ENCODE peak calls at places on chromosomes 16 and 17, in four cellular contexts. I, N, P and W are unnamed samples.

GRCh38 chr17:9880582-9880999 is 24.5 kb downstream of the RCVRN start:
- DNase-seq in I (no peak), P (no peak), N (no peak), W (no peak)

GRCh38 chr16:22933173-22933572 is 119.2 kb downstream of the HS3ST2 start:
- DNase-seq in P (no peak), N (no peak), I (no peak), W (no peak)

GRCh38 chr17:48241131-48241591 is 133.6 kb downstream of the SNX11 start:
- DNase-seq in P (no peak), N (peak; percentile 59), I (peak; percentile 14), W (peak; percentile 8)

GRCh38 chr17:39738568-39738901 is 797 bp downstream of the GRB7 start:
- DNase-seq in P (peak; percentile 19), N (no peak), I (peak; percentile 70), W (no peak)

GRCh38 chr16:10906914-10907756 is 30.1 kb downstream of the CIITA start:
- DNase-seq in N (no peak), P (no peak), I (no peak), W (no peak)

GRCh38 chr16:87878704-87879103 is 9.4 kb upstream of the SLC7A5 start:
- DNase-seq in N (no peak), I (no peak), P (no peak), W (no peak)

GRCh38 chr16:50166511-50167500 is 13.7 kb downstream of the TENT4B start:
- DNase-seq in N (no peak), P (no peak), I (no peak), W (no peak)

GRCh38 chr16:56989988-56990387 is 631 bp downstream of the NLRC5 start:
- DNase-seq in N (no peak), I (no peak), P (no peak), W (no peak)

GRCh38 chr17:74086992-74087391 is 116.5 kb upstream of the RPL38 start:
- DNase-seq in P (no peak), I (no peak), N (no peak), W (no peak)

GRCh38 chr16:68993885-68994284 is 111.6 kb upstream of the HAS3 start:
- DNase-seq in I (no peak), P (no peak), N (no peak), W (no peak)

GRCh38 chr17:8060274-8060673 is 21.4 kb downstream of the ALOX15B start:
- DNase-seq in N (peak; percentile 68), I (peak; percentile 70), P (peak; percentile 26), W (no peak)

GRCh38 chr16:14249291-14250032 is 178.3 kb downstream of the MRTFB start:
- DNase-seq in I (peak; percentile 34), P (peak; percentile 32), N (peak; percentile 63), W (peak; percentile 30)

GRCh38 chr16:79370736-79371135 is 229.8 kb downstream of the MAF start:
- DNase-seq in I (no peak), N (no peak), P (no peak), W (no peak)

GRCh38 chr17:78999947-79000395 is 9.6 kb downstream of the CANT1 start:
- DNase-seq in I (no peak), P (no peak), N (no peak), W (no peak)
- H3K27ac ChIP-seq in I (no peak overlapping the region), P (peak overlapping the region; percentile 13), N (no peak overlapping the region), W (no peak overlapping the region)

DNA sequence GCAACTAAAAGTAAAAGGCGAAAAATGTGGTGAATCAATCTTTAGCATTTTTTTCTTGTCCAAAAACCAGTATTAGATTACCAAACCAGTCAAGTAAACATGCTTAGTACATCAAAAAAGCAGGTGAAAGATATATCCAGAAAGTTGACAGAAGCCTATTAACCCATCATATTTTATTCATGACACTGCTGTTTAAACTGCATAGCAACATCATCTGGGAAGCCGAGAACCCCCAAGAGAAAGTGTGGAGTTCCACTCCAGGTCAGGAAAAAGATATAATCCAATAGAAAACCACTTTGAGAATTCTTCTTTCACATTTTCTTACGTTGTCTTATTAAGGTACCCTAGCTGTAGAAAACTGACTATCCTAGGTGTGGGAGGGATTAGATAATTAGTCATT is 466.8 kb upstream of the CDH8 start:
- DNase-seq in N (no peak), P (no peak), I (no peak), W (no peak)
- H3K9me3 ChIP-seq in N (no peaks in the 10 kb centered on the region), P (no peaks in the 10 kb centered on the region), I (no peaks in the 10 kb centered on the region), W (no peaks in the 10 kb centered on the region)

GRCh38 chr17:77651983-77652382 is 306.5 kb upstream of the TNRC6C start:
- DNase-seq in I (no peak), N (no peak), P (no peak), W (no peak)

GRCh38 chr17:77645441-77646430 is 312.8 kb upstream of the TNRC6C start:
- DNase-seq in I (no peak), P (peak; percentile 35), N (no peak), W (no peak)

GRCh38 chr17:77647531-77647930 is 311.0 kb upstream of the TNRC6C start:
- DNase-seq in I (no peak), N (no peak), P (no peak), W (no peak)

GRCh38 chr17:77654296-77654695 is 304.2 kb upstream of the TNRC6C start:
- DNase-seq in P (no peak), I (no peak), N (no peak), W (no peak)

GRCh38 chr17:77649717-77650211 is 308.7 kb upstream of the TNRC6C start:
- DNase-seq in I (no peak), N (no peak), P (no peak), W (no peak)
- H3K27ac ChIP-seq in I (no peak overlapping the region), N (no peak overlapping the region), P (no peak overlapping the region), W (no peak overlapping the region)

DNA sequence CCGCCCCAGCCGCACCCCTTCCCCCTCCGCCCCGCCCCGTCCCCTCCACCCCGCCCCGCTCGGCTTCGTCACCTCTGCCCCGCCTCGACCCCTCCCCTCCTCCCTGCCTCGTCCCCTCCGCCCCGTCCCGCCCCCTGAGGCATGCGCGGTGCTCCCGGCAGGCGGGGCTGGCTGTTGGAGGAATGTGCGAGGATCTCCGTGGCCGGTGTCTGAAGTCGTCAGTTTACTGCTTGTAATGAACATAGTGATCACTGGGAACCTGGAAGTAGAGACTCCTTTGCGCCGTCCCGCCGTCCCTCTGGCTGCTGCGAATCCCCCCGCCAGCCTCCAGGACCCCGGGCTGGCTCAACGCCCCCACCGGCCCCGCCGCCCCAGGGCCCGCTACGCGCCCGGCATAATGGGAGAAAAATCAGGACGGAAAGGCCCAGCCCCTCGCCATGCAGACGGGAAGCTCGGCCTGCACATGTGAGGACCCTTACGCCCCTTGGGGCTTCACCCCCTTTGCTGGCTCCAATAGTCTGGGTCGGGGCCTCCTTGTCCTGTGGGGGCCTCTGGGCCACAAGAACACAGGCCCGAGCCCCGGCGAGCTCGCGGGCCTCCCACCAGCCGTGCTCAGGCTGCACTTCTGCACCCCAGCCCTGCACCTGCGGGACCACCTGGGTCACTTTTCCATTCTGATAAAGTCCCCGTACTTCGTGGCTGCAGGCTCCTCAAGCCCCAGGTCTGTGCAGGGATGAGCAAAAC is 743.1 kb downstream of the KCNJ18 start:
- DNase-seq in I (no peak), N (no peak), P (no peak), W (no peak)
- H3K9me3 ChIP-seq in I (no peaks in the 10 kb centered on the region), N (no peaks in the 10 kb centered on the region), P (peaks cover 4% of the 10 kb centered on the region), W (no peaks in the 10 kb centered on the region)

GRCh38 chr17:34356194-34356593 is at the start of gene CCL13:
- DNase-seq in I (no peak), N (no peak), P (no peak), W (no peak)
- H3K27ac ChIP-seq in I (no peak within 1 kb of the TSS), N (no peak within 1 kb of the TSS), P (no peak within 1 kb of the TSS), W (no peak within 1 kb of the TSS)